ENCODE peak calls at places on chromosomes 11 and 22, in nine cellular contexts. One of them, this sample, is unnamed.

GRCh38 chr22:33038131-33038772 is 19.9 kb downstream of the SYN3 start:
- DNase-seq in uterus: no peak
- DNase-seq in GM12865: no peak
- DNase-seq in right lobe of liver: no peak
- DNase-seq in fibroblast of lung: no peak
- DNase-seq in RWPE2: no peak
- DNase-seq in left ventricle myocardium inferior: no peak
- DNase-seq in brain microvascular endothelial cell: peak; percentile 2
- DNase-seq in heart left ventricle: no peak
- DNase-seq in this sample: no peak

GRCh38 chr11:32671051-32671450 is 87.4 kb downstream of the EIF3M start:
- DNase-seq in RWPE2: no peak
- DNase-seq in brain microvascular endothelial cell: no peak
- DNase-seq in right lobe of liver: no peak
- DNase-seq in GM12865: no peak
- DNase-seq in heart left ventricle: no peak
- DNase-seq in left ventricle myocardium inferior: no peak
- DNase-seq in uterus: no peak
- DNase-seq in fibroblast of lung: no peak
- DNase-seq in this sample: no peak

GRCh38 chr11:101049123-101049522 is 80.5 kb downstream of the PGR start:
- DNase-seq in right lobe of liver: no peak
- DNase-seq in uterus: no peak
- DNase-seq in GM12865: no peak
- DNase-seq in fibroblast of lung: no peak
- DNase-seq in RWPE2: no peak
- DNase-seq in brain microvascular endothelial cell: no peak
- DNase-seq in left ventricle myocardium inferior: no peak
- DNase-seq in heart left ventricle: no peak
- DNase-seq in this sample: no peak

GRCh38 chr11:120674537-120674936 is 163.0 kb downstream of the GRIK4 start:
- DNase-seq in GM12865: no peak
- DNase-seq in right lobe of liver: no peak
- DNase-seq in left ventricle myocardium inferior: no peak
- DNase-seq in RWPE2: no peak
- DNase-seq in uterus: no peak
- DNase-seq in heart left ventricle: no peak
- DNase-seq in fibroblast of lung: peak; percentile 83
- DNase-seq in brain microvascular endothelial cell: no peak
- DNase-seq in this sample: no peak

GRCh38 chr11:7906481-7906880 is 24.6 kb downstream of the OR10A6 start:
- DNase-seq in heart left ventricle: no peak
- DNase-seq in left ventricle myocardium inferior: no peak
- DNase-seq in right lobe of liver: no peak
- DNase-seq in fibroblast of lung: no peak
- DNase-seq in brain microvascular endothelial cell: no peak
- DNase-seq in RWPE2: no peak
- DNase-seq in GM12865: no peak
- DNase-seq in uterus: no peak
- DNase-seq in this sample: no peak

GRCh38 chr11:8717876-8718753 is 35.5 kb downstream of the RPL27A start:
- DNase-seq in brain microvascular endothelial cell: peak; percentile 72
- DNase-seq in fibroblast of lung: peak; percentile 95
- DNase-seq in GM12865: peak; percentile 29
- DNase-seq in left ventricle myocardium inferior: peak; percentile 45
- DNase-seq in right lobe of liver: peak; percentile 90
- DNase-seq in RWPE2: no peak
- DNase-seq in heart left ventricle: peak; percentile 42
- DNase-seq in uterus: peak; percentile 63
- DNase-seq in this sample: peak; percentile 78

GRCh38 chr11:61757213-61757862 is 4.9 kb downstream of the MYRF start:
- DNase-seq in uterus: no peak
- DNase-seq in GM12865: no peak
- DNase-seq in fibroblast of lung: no peak
- DNase-seq in RWPE2: no peak
- DNase-seq in brain microvascular endothelial cell: no peak
- DNase-seq in left ventricle myocardium inferior: no peak
- DNase-seq in right lobe of liver: peak; percentile 76
- DNase-seq in heart left ventricle: no peak
- DNase-seq in this sample: no peak

GRCh38 chr11:73292481-73292880 is 15.6 kb upstream of the ARHGEF17 start:
- DNase-seq in right lobe of liver: no peak
- DNase-seq in GM12865: no peak
- DNase-seq in brain microvascular endothelial cell: no peak
- DNase-seq in RWPE2: no peak
- DNase-seq in uterus: no peak
- DNase-seq in fibroblast of lung: peak; percentile 41
- DNase-seq in heart left ventricle: no peak
- DNase-seq in left ventricle myocardium inferior: no peak
- DNase-seq in this sample: no peak

GRCh38 chr22:27776410-27776958 is 25.1 kb downstream of the MN1 start:
- DNase-seq in brain microvascular endothelial cell: no peak
- DNase-seq in heart left ventricle: no peak
- DNase-seq in fibroblast of lung: peak; percentile 70
- DNase-seq in left ventricle myocardium inferior: no peak
- DNase-seq in RWPE2: no peak
- DNase-seq in uterus: no peak
- DNase-seq in GM12865: no peak
- DNase-seq in right lobe of liver: no peak
- DNase-seq in this sample: no peak

GRCh38 chr11:122812612-122813011 is 25.7 kb upstream of the CRTAM start:
- DNase-seq in fibroblast of lung: no peak
- DNase-seq in heart left ventricle: no peak
- DNase-seq in brain microvascular endothelial cell: no peak
- DNase-seq in right lobe of liver: no peak
- DNase-seq in RWPE2: no peak
- DNase-seq in GM12865: no peak
- DNase-seq in left ventricle myocardium inferior: no peak
- DNase-seq in uterus: no peak
- DNase-seq in this sample: no peak

GRCh38 chr11:67053896-67054850 is 2.5 kb upstream of the RHOD start:
- DNase-seq in RWPE2: no peak
- DNase-seq in heart left ventricle: no peak
- DNase-seq in uterus: peak; percentile 46
- DNase-seq in GM12865: peak; percentile 57
- DNase-seq in right lobe of liver: peak; percentile 75
- DNase-seq in brain microvascular endothelial cell: peak; percentile 92
- DNase-seq in fibroblast of lung: peak; percentile 93
- DNase-seq in left ventricle myocardium inferior: no peak
- DNase-seq in this sample: peak; percentile 75

GRCh38 chr11:9530901-9531625 is 42.4 kb upstream of the WEE1 start:
- DNase-seq in GM12865: no peak
- DNase-seq in left ventricle myocardium inferior: no peak
- DNase-seq in heart left ventricle: no peak
- DNase-seq in right lobe of liver: no peak
- DNase-seq in brain microvascular endothelial cell: no peak
- DNase-seq in fibroblast of lung: no peak
- DNase-seq in uterus: no peak
- DNase-seq in RWPE2: no peak
- DNase-seq in this sample: no peak

GRCh38 chr22:19631899-19632670 is 82.2 kb upstream of the SEPTIN5 start:
- DNase-seq in brain microvascular endothelial cell: peak; percentile 19
- DNase-seq in RWPE2: no peak
- DNase-seq in right lobe of liver: no peak
- DNase-seq in uterus: no peak
- DNase-seq in GM12865: peak; percentile 33
- DNase-seq in fibroblast of lung: peak; percentile 39
- DNase-seq in heart left ventricle: no peak
- DNase-seq in left ventricle myocardium inferior: no peak
- DNase-seq in this sample: peak; percentile 14

GRCh38 chr11:13277719-13278619 is at the start of gene BMAL1:
- DNase-seq in fibroblast of lung: peak; percentile 8
- DNase-seq in heart left ventricle: peak; percentile 46
- DNase-seq in RWPE2: no peak
- DNase-seq in uterus: peak; percentile 44
- DNase-seq in left ventricle myocardium inferior: peak; percentile 52
- DNase-seq in right lobe of liver: peak; percentile 76
- DNase-seq in brain microvascular endothelial cell: no peak
- DNase-seq in GM12865: peak; percentile 79
- DNase-seq in this sample: no peak

GRCh38 chr11:19951558-19952083 is 208.7 kb downstream of the DBX1 start:
- DNase-seq in left ventricle myocardium inferior: no peak
- DNase-seq in fibroblast of lung: peak; percentile 54
- DNase-seq in GM12865: peak; percentile 75
- DNase-seq in heart left ventricle: no peak
- DNase-seq in uterus: no peak
- DNase-seq in brain microvascular endothelial cell: no peak
- DNase-seq in RWPE2: no peak
- DNase-seq in right lobe of liver: no peak
- DNase-seq in this sample: no peak

DNA sequence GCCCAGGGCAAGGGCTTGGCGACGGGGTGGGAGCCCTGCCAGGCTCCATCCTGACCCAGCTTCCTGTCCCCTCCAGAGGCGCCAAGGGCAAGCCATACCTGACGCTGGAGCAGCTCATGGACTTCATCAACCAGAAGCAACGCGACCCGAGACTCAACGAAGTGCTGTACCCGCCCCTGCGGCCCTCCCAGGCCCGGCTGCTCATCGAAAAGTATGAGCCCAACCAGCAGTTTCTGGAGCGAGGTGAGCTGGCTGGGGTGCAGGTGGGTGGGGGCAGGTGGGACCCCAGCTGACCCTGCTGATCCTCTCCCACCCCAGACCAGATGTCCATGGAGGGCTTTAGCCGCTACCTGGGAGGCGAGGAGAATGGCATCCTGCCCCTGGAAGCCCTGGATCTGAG is 5.0 kb downstream of the PLCB3 start:
- DNase-seq in RWPE2: no peak
- DNase-seq in uterus: no peak
- DNase-seq in left ventricle myocardium inferior: no peak
- DNase-seq in heart left ventricle: no peak
- DNase-seq in right lobe of liver: no peak
- DNase-seq in fibroblast of lung: no peak
- DNase-seq in brain microvascular endothelial cell: no peak
- DNase-seq in GM12865: no peak
- DNase-seq in this sample: no peak
- H3K4me3 ChIP-seq in RWPE2: no peak overlapping the region
- H3K4me3 ChIP-seq in uterus: no peak overlapping the region
- H3K4me3 ChIP-seq in left ventricle myocardium inferior: no peak overlapping the region
- H3K4me3 ChIP-seq in heart left ventricle: no peak overlapping the region
- H3K4me3 ChIP-seq in right lobe of liver: no peak overlapping the region
- H3K4me3 ChIP-seq in fibroblast of lung: no peak overlapping the region
- H3K4me3 ChIP-seq in brain microvascular endothelial cell: no peak overlapping the region
- H3K4me3 ChIP-seq in GM12865: no peak overlapping the region
- H3K4me3 ChIP-seq in this sample: no peak overlapping the region

GRCh38 chr11:116192509-116193206 is 580.1 kb downstream of the BUD13 start:
- DNase-seq in fibroblast of lung: peak; percentile 8
- DNase-seq in heart left ventricle: no peak
- DNase-seq in uterus: no peak
- DNase-seq in right lobe of liver: no peak
- DNase-seq in left ventricle myocardium inferior: no peak
- DNase-seq in GM12865: no peak
- DNase-seq in brain microvascular endothelial cell: no peak
- DNase-seq in RWPE2: no peak
- DNase-seq in this sample: no peak

GRCh38 chr11:116194156-116194904 is 578.5 kb downstream of the BUD13 start:
- DNase-seq in RWPE2: no peak
- DNase-seq in GM12865: no peak
- DNase-seq in heart left ventricle: no peak
- DNase-seq in left ventricle myocardium inferior: no peak
- DNase-seq in right lobe of liver: no peak
- DNase-seq in brain microvascular endothelial cell: no peak
- DNase-seq in uterus: no peak
- DNase-seq in fibroblast of lung: no peak
- DNase-seq in this sample: no peak

GRCh38 chr11:116190206-116190605 is 582.6 kb downstream of the BUD13 start:
- DNase-seq in GM12865: no peak
- DNase-seq in RWPE2: no peak
- DNase-seq in uterus: no peak
- DNase-seq in fibroblast of lung: no peak
- DNase-seq in left ventricle myocardium inferior: no peak
- DNase-seq in brain microvascular endothelial cell: no peak
- DNase-seq in heart left ventricle: no peak
- DNase-seq in right lobe of liver: no peak
- DNase-seq in this sample: no peak

GRCh38 chr11:116190861-116191260 is 581.9 kb downstream of the BUD13 start:
- DNase-seq in right lobe of liver: no peak
- DNase-seq in heart left ventricle: no peak
- DNase-seq in RWPE2: no peak
- DNase-seq in fibroblast of lung: no peak
- DNase-seq in GM12865: no peak
- DNase-seq in uterus: no peak
- DNase-seq in brain microvascular endothelial cell: no peak
- DNase-seq in left ventricle myocardium inferior: no peak
- DNase-seq in this sample: no peak

DNA sequence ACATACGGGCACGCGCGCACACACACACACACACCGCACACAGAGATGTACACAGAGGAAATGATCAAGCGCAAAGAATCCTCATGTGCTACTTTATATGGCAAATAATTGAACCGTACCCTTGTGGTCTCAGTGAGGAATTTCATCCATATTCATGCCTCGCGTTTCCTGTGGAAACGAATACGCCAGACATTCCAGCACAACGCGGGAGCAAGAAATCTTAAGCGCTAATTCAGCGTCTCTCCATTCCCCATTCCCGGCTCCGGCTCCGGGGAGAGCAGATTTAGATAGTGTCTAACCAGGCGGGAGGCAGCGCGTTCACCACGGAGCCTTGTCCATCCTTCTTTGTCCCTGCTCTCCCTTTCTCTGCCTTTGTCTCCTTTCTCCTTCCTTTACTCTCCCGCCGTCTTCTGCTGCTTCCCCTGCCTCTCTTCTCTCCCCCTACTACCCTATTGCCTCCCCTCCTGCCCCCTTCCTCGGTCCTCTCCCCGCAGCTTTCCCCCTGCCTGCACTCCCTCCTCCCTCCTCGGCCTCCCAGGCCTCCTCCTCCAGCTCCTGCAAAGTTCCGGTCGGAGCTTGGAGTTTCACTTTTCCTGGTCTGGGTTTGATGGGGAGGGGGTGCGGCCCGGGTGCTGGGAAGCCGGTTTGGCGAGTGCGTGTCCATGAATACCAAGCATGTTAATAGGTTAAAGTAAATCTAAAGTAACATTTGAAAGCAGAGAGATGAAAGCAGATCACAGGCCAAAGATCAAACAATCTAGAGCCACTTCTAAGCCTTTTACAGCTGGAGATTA is 579.3 kb downstream of the BUD13 start:
- DNase-seq in right lobe of liver: no peak
- DNase-seq in fibroblast of lung: peak; percentile 88
- DNase-seq in heart left ventricle: peak; percentile 43
- DNase-seq in brain microvascular endothelial cell: peak; percentile 12
- DNase-seq in left ventricle myocardium inferior: no peak
- DNase-seq in GM12865: no peak
- DNase-seq in uterus: peak; percentile 39
- DNase-seq in RWPE2: no peak
- DNase-seq in this sample: peak; percentile 7
- TF ChIP-seq CTCF in right lobe of liver: no peak
- TF ChIP-seq CTCF in fibroblast of lung: peak; percentile 29
- TF ChIP-seq CTCF in heart left ventricle: no peak
- TF ChIP-seq CTCF in brain microvascular endothelial cell: peak; percentile 25
- TF ChIP-seq CTCF in left ventricle myocardium inferior: peak; percentile 34
- TF ChIP-seq CTCF in GM12865: no peak
- TF ChIP-seq CTCF in uterus: no peak
- TF ChIP-seq CTCF in RWPE2: no peak
- TF ChIP-seq CTCF in this sample: no peak

GRCh38 chr22:30398685-30399680 is 2.2 kb downstream of the SEC14L2 start:
- DNase-seq in brain microvascular endothelial cell: no peak
- DNase-seq in right lobe of liver: peak; percentile 84
- DNase-seq in uterus: no peak
- DNase-seq in left ventricle myocardium inferior: no peak
- DNase-seq in GM12865: no peak
- DNase-seq in fibroblast of lung: no peak
- DNase-seq in RWPE2: no peak
- DNase-seq in heart left ventricle: no peak
- DNase-seq in this sample: no peak
- H3K4me3 ChIP-seq in brain microvascular endothelial cell: peak overlapping the region; percentile 83
- H3K4me3 ChIP-seq in right lobe of liver: peak overlapping the region; percentile 91
- H3K4me3 ChIP-seq in uterus: no peak overlapping the region
- H3K4me3 ChIP-seq in left ventricle myocardium inferior: no peak overlapping the region
- H3K4me3 ChIP-seq in GM12865: no peak overlapping the region
- H3K4me3 ChIP-seq in fibroblast of lung: peak overlapping the region; percentile 76
- H3K4me3 ChIP-seq in RWPE2: peak overlapping the region; percentile 69
- H3K4me3 ChIP-seq in heart left ventricle: no peak overlapping the region
- H3K4me3 ChIP-seq in this sample: peak overlapping the region; percentile 84

GRCh38 chr11:112280268-112281126 is 19.8 kb upstream of the PLET1 start:
- DNase-seq in GM12865: peak; percentile 86
- DNase-seq in right lobe of liver: peak; percentile 70
- DNase-seq in brain microvascular endothelial cell: peak; percentile 78
- DNase-seq in uterus: peak; percentile 53
- DNase-seq in left ventricle myocardium inferior: peak; percentile 25
- DNase-seq in fibroblast of lung: peak; percentile 75
- DNase-seq in heart left ventricle: peak; percentile 67
- DNase-seq in RWPE2: no peak
- DNase-seq in this sample: peak; percentile 49
- TF ChIP-seq CTCF in GM12865: peak; percentile 87
- TF ChIP-seq CTCF in right lobe of liver: peak; percentile 65
- TF ChIP-seq CTCF in brain microvascular endothelial cell: peak; percentile 85
- TF ChIP-seq CTCF in uterus: peak; percentile 41
- TF ChIP-seq CTCF in left ventricle myocardium inferior: peak; percentile 66
- TF ChIP-seq CTCF in fibroblast of lung: peak; percentile 80
- TF ChIP-seq CTCF in heart left ventricle: peak; percentile 49
- TF ChIP-seq CTCF in RWPE2: peak; percentile 82
- TF ChIP-seq CTCF in this sample: peak; percentile 74